ENCODE peak calls at places on chromosome 2, in four cellular contexts. E, C, N and W are unnamed samples.

GRCh38 chr2:40178971-40179370 is 272.9 kb downstream of the SLC8A1 start:
- DNase-seq in N (no peak), C (peak; percentile 22), E (no peak), W (no peak)

GRCh38 chr2:26988165-26988879 is 17.9 kb downstream of the MAPRE3 start:
- DNase-seq in N (no peak), E (no peak), C (peak; percentile 92), W (no peak)

GRCh38 chr2:170255971-170256370 is 78.0 kb downstream of the MYO3B start:
- DNase-seq in C (peak; percentile 51), E (no peak), N (no peak), W (no peak)

GRCh38 chr2:230356084-230356483 is 29.1 kb downstream of the SP140L start:
- DNase-seq in E (no peak), C (peak; percentile 45), N (no peak), W (no peak)

GRCh38 chr2:125935559-125935958 is 720.4 kb upstream of the GYPC start:
- DNase-seq in E (no peak), C (no peak), N (no peak), W (no peak)

GRCh38 chr2:169007941-169008340 is 23.2 kb downstream of the ABCB11 start:
- DNase-seq in E (no peak), N (no peak), C (no peak), W (no peak)

GRCh38 chr2:196201229-196201998 is 30.0 kb upstream of the STK17B start:
- DNase-seq in E (no peak), N (no peak), C (no peak), W (no peak)

GRCh38 chr2:168801961-168802824 is at the start of gene NOSTRIN:
- DNase-seq in N (no peak), E (no peak), C (no peak), W (no peak)

GRCh38 chr2:112260295-112260625 is 5.4 kb upstream of the ZC3H8 start:
- DNase-seq in C (no peak), E (no peak), N (no peak), W (no peak)

GRCh38 chr2:174025271-174026121 is 60.3 kb upstream of the SP3 start:
- DNase-seq in C (peak; percentile 82), N (no peak), E (no peak), W (no peak)

GRCh38 chr2:10407841-10408648 is 40.1 kb downstream of the ODC1 start:
- DNase-seq in N (peak; percentile 40), E (peak; percentile 76), C (peak; percentile 78), W (peak; percentile 36)

GRCh38 chr2:42178335-42178734 is 9.2 kb downstream of the EML4 start:
- DNase-seq in E (no peak), N (no peak), C (no peak), W (no peak)

GRCh38 chr2:212728717-212729116 is 190.1 kb upstream of the ERBB4 start:
- DNase-seq in N (no peak), C (no peak), E (no peak), W (no peak)

GRCh38 chr2:20619624-20620024 is 31.3 kb downstream of the HS1BP3 start:
- DNase-seq in C (peak; percentile 52), N (no peak), E (no peak), W (no peak)

GRCh38 chr2:47271054-47272000 is 116.2 kb upstream of the STPG4 start:
- DNase-seq in N (no peak), E (no peak), C (no peak), W (peak; percentile 44)

GRCh38 chr2:213411582-213412289 is 127.5 kb downstream of the SPAG16 start:
- DNase-seq in E (no peak), N (no peak), C (no peak), W (no peak)

GRCh38 chr2:43340945-43341356 is 114.5 kb upstream of the ZFP36L2 start:
- DNase-seq in N (no peak), C (peak; percentile 85), E (no peak), W (no peak)

GRCh38 chr2:224909885-224910517 is 132.3 kb downstream of the DOCK10 start:
- DNase-seq in E (no peak), N (peak; percentile 53), C (peak; percentile 92), W (peak; percentile 45)

GRCh38 chr2:203846490-203847105 is 21.0 kb upstream of the CTLA4 start:
- DNase-seq in E (no peak), C (no peak), N (no peak), W (no peak)

GRCh38 chr2:218311908-218312756 is 19.8 kb upstream of the TMBIM1 start:
- DNase-seq in N (no peak), E (no peak), C (no peak), W (no peak)

GRCh38 chr2:38184964-38185603 is 109.1 kb upstream of the CYP1B1 start:
- DNase-seq in C (peak; percentile 23), E (no peak), N (no peak), W (no peak)